ENCODE peak calls at places on chromosomes 4 and X, in seven cellular contexts. Z is left colon, N is NCI-H1105, I is SHP77 treated with DMSO at 0.1 percent for 48 hours, S is mucosa of descending colon, Y is mesothelial cell of epicardium, U is body of pancreas. P is an unnamed sample.

GRCh38 chrX:8741981-8742380 is 10.0 kb upstream of the ANOS1 start:
- DNase-seq in Z (no peak), N (no peak), I (no peak), S (no peak), Y (no peak), U (no peak), P (no peak)

GRCh38 chr4:43471950-43472349 is 579.4 kb downstream of the GRXCR1 start:
- DNase-seq in Z (no peak), N (no peak), I (no peak), S (no peak), Y (no peak), U (no peak), P (no peak)

GRCh38 chr4:187077749-187078148 is 354.1 kb upstream of the FAT1 start:
- DNase-seq in Z (no peak), N (no peak), I (no peak), S (no peak), Y (no peak), U (no peak), P (no peak)

GRCh38 chr4:126938023-126938422 is 694.7 kb upstream of the INTU start:
- DNase-seq in Z (no peak), N (no peak), I (no peak), S (no peak), Y (no peak), U (no peak), P (no peak)

GRCh38 chr4:25098964-25099843 is 61.0 kb downstream of the SEPSECS start:
- DNase-seq in Z (peak), N (no peak), I (no peak), S (peak), Y (no peak), U (peak), P (peak)

GRCh38 chr4:142917678-142918077 is 71.6 kb upstream of the INPP4B start:
- DNase-seq in Z (no peak), N (no peak), I (no peak), S (no peak), Y (no peak), U (no peak), P (no peak)

GRCh38 chrX:52359614-52360232 is 9.1 kb upstream of the XAGE2 start:
- DNase-seq in Z (no peak), N (no peak), I (no peak), S (no peak), Y (no peak), U (no peak), P (no peak)

GRCh38 chr4:169410839-169411770 is 140.3 kb upstream of the SH3RF1 start:
- DNase-seq in Z (peak), N (no peak), I (no peak), S (peak), Y (no peak), U (peak), P (no peak)

GRCh38 chr4:77801260-77801608 is 17.9 kb downstream of the CNOT6L start:
- DNase-seq in Z (no peak), N (no peak), I (no peak), S (no peak), Y (no peak), U (no peak), P (no peak)

GRCh38 chr4:116913451-116913850 is 171.9 kb downstream of the TRAM1L1 start:
- DNase-seq in Z (no peak), N (no peak), I (no peak), S (no peak), Y (no peak), U (no peak), P (no peak)

GRCh38 chr4:68451246-68452211 is 4.3 kb downstream of the TMPRSS11E start:
- DNase-seq in Z (no peak), N (no peak), I (no peak), S (no peak), Y (no peak), U (no peak), P (no peak)

GRCh38 chr4:64407000-64407399 is 2.2 kb downstream of the TECRL start:
- DNase-seq in Z (no peak), N (no peak), I (no peak), S (no peak), Y (no peak), U (no peak), P (no peak)

GRCh38 chr4:118751634-118752293 is 66.6 kb downstream of the METTL14 start:
- DNase-seq in Z (no peak), N (no peak), I (no peak), S (no peak), Y (no peak), U (no peak), P (no peak)

GRCh38 chr4:93897559-93897958 is 69.0 kb downstream of the ATOH1 start:
- DNase-seq in Z (no peak), N (no peak), I (no peak), S (peak), Y (no peak), U (no peak), P (peak)

GRCh38 chrX:57817302-57817701 is 93.0 kb downstream of the ZXDA start:
- DNase-seq in Z (no peak), N (no peak), I (peak), S (no peak), Y (no peak), U (no peak), P (no peak)

GRCh38 chr4:152951348-152951747 is 15.2 kb downstream of the FHDC1 start:
- DNase-seq in Z (no peak), N (no peak), I (no peak), S (peak), Y (no peak), U (no peak), P (no peak)

GRCh38 chr4:123399638-123400358 is 3.2 kb downstream of the SPRY1 start:
- DNase-seq in Z (no peak), N (no peak), I (no peak), S (no peak), Y (no peak), U (peak), P (peak)

GRCh38 chrX:24148118-24148517 is 1.4 kb upstream of the ZFX start:
- DNase-seq in Z (no peak), N (no peak), I (no peak), S (no peak), Y (no peak), U (no peak), P (no peak)

GRCh38 chr4:87912164-87913004 is 63.1 kb upstream of the SPP1 start:
- DNase-seq in Z (no peak), N (no peak), I (no peak), S (no peak), Y (no peak), U (peak), P (no peak)

GRCh38 chr4:80307183-80307735 is 28.3 kb upstream of the CFAP299 start:
- DNase-seq in Z (no peak), N (peak), I (peak), S (no peak), Y (no peak), U (no peak), P (peak)

GRCh38 chr4:118280501-118281218 is 72.1 kb downstream of the PRSS12 start:
- DNase-seq in Z (peak), N (peak), I (no peak), S (peak), Y (no peak), U (peak), P (peak)

GRCh38 chr4:25856756-25857155 is 6.0 kb downstream of the SEL1L3 start:
- DNase-seq in Z (no peak), N (no peak), I (no peak), S (no peak), Y (no peak), U (no peak), P (no peak)

GRCh38 chrX:44908198-44908597 is 35.2 kb downstream of the KDM6A start:
- DNase-seq in Z (no peak), N (no peak), I (no peak), S (no peak), Y (no peak), U (no peak), P (no peak)

GRCh38 chr4:3062466-3062865 is 11.9 kb downstream of the HTT-AS start:
- DNase-seq in Z (no peak), N (no peak), I (no peak), S (no peak), Y (no peak), U (no peak), P (no peak)

GRCh38 chr4:19982556-19982955 is 269.1 kb upstream of the SLIT2 start:
- DNase-seq in Z (no peak), N (no peak), I (no peak), S (no peak), Y (no peak), U (no peak), P (no peak)